ENCODE peak calls at places on chromosomes 7 and 10, in six cellular contexts. V is CD8-positive, alpha-beta T cell; X is tibial artery; U is MM.1S; Z is stomach; W is Panc1. C is an unnamed sample.

GRCh38 chr10:408223-408622 is 273.0 kb downstream of the ZMYND11 start:
- DNase-seq in V (no peak), X (no peak), U (no peak), Z (no peak), W (no peak), C (no peak)

GRCh38 chr10:94397549-94398370 is 4.6 kb upstream of the TBC1D12 start:
- DNase-seq in V (no peak), X (no peak), U (no peak), Z (no peak), W (no peak), C (no peak)

GRCh38 chr10:78657622-78658165 is 411.1 kb upstream of the ZMIZ1 start:
- DNase-seq in V (peak), X (peak), U (peak), Z (peak), W (peak), C (peak)

GRCh38 chr7:23618241-23618640 is 21.1 kb downstream of the CCDC126 start:
- DNase-seq in V (no peak), X (no peak), U (no peak), Z (no peak), W (no peak), C (no peak)

GRCh38 chr10:96089116-96089515 is 41.0 kb upstream of the ZNF518A start:
- DNase-seq in V (no peak), X (no peak), U (peak), Z (no peak), W (no peak), C (no peak)

GRCh38 chr7:22934473-22935065 is 79.4 kb downstream of the HYCC1 start:
- DNase-seq in V (no peak), X (no peak), U (no peak), Z (no peak), W (no peak), C (no peak)

GRCh38 chr10:48289652-48290238 is 15.2 kb upstream of the FRMPD2 start:
- DNase-seq in V (peak), X (peak), U (peak), Z (peak), W (peak), C (peak)

GRCh38 chr7:120991570-120991969 is 3.1 kb downstream of the CPED1 start:
- DNase-seq in V (no peak), X (no peak), U (no peak), Z (no peak), W (no peak), C (no peak)

GRCh38 chr10:89283988-89284475 is 17.8 kb upstream of the IFIT2 start:
- DNase-seq in V (no peak), X (peak), U (no peak), Z (no peak), W (no peak), C (no peak)

GRCh38 chr10:122273966-122274545 is 3.0 kb downstream of the BTBD16 start:
- DNase-seq in V (no peak), X (no peak), U (no peak), Z (no peak), W (no peak), C (no peak)

GRCh38 chr10:31739759-31740158 is 188.9 kb downstream of the ARHGAP12 start:
- DNase-seq in V (no peak), X (no peak), U (no peak), Z (no peak), W (no peak), C (no peak)

GRCh38 chr10:103942866-103943265 is 24.1 kb upstream of the SLK start:
- DNase-seq in V (no peak), X (no peak), U (no peak), Z (no peak), W (no peak), C (no peak)

GRCh38 chr10:10642741-10643280 is 374.9 kb upstream of the CELF2 start:
- DNase-seq in V (no peak), X (peak), U (no peak), Z (no peak), W (no peak), C (no peak)

GRCh38 chr7:29946428-29947186 is 43.0 kb downstream of the SCRN1 start:
- DNase-seq in V (no peak), X (peak), U (no peak), Z (peak), W (no peak), C (no peak)

GRCh38 chr7:100568936-100569844 is 4.5 kb downstream of the SAP25 start:
- DNase-seq in V (no peak), X (peak), U (no peak), Z (peak), W (no peak), C (peak)

GRCh38 chr7:20240080-20240926 is 23.1 kb upstream of the MACC1 start:
- DNase-seq in V (no peak), X (no peak), U (no peak), Z (no peak), W (no peak), C (no peak)

GRCh38 chr10:49569031-49569765 is 30.3 kb upstream of the ERCC6 start:
- DNase-seq in V (no peak), X (no peak), U (no peak), Z (no peak), W (no peak), C (no peak)

GRCh38 chr7:129948338-129948737 is 4.4 kb downstream of the UBE2H start:
- DNase-seq in V (no peak), X (no peak), U (no peak), Z (no peak), W (no peak), C (no peak)

GRCh38 chr7:51111256-51111655 is 205.4 kb downstream of the COBL start:
- DNase-seq in V (no peak), X (no peak), U (no peak), Z (no peak), W (no peak), C (no peak)

GRCh38 chr10:31774291-31774900 is 154.2 kb downstream of the ARHGAP12 start:
- DNase-seq in V (no peak), X (no peak), U (no peak), Z (no peak), W (no peak), C (no peak)

GRCh38 chr7:158384746-158385145 is 202.9 kb downstream of the PTPRN2 start:
- DNase-seq in V (no peak), X (no peak), U (no peak), Z (no peak), W (no peak), C (no peak)

GRCh38 chr10:15146366-15146765 is 22.1 kb downstream of the NMT2 start:
- DNase-seq in V (no peak), X (no peak), U (no peak), Z (no peak), W (no peak), C (no peak)

GRCh38 chr10:110818311-110819257 is 53.1 kb upstream of the PDCD4 start:
- DNase-seq in V (no peak), X (peak), U (no peak), Z (peak), W (no peak), C (no peak)

GRCh38 chr10:13074562-13075451 is 25.2 kb upstream of the OPTN start:
- DNase-seq in V (peak), X (peak), U (peak), Z (peak), W (no peak), C (peak)

GRCh38 chr7:135206887-135207738 is 4.2 kb downstream of the WDR91 start:
- DNase-seq in V (no peak), X (no peak), U (no peak), Z (no peak), W (no peak), C (no peak)

GRCh38 chr7:47657126-47657525 is 75.2 kb upstream of the TNS3 start:
- DNase-seq in V (no peak), X (no peak), U (no peak), Z (no peak), W (no peak), C (no peak)

GRCh38 chr7:148729984-148730733 is 31.5 kb downstream of the CUL1 start:
- DNase-seq in V (no peak), X (no peak), U (no peak), Z (no peak), W (no peak), C (no peak)

GRCh38 chr10:14102056-14102455 is 228.7 kb downstream of the FRMD4A start:
- DNase-seq in V (no peak), X (no peak), U (no peak), Z (no peak), W (no peak), C (no peak)

GRCh38 chr7:4479367-4480039 is 202.6 kb upstream of the FOXK1 start:
- DNase-seq in V (no peak), X (no peak), U (peak), Z (no peak), W (peak), C (no peak)

GRCh38 chr10:119362122-119362521 is 154.8 kb downstream of the GRK5 start:
- DNase-seq in V (no peak), X (no peak), U (no peak), Z (no peak), W (no peak), C (no peak)
- H3K27ac ChIP-seq in V (no peak), X (peak), U (no peak), Z (peak), W (no peak), C (no peak)

GRCh38 chr10:44978213-44978569 is 418 bp downstream of the DEPP1 start:
- DNase-seq in V (no peak), X (peak), U (no peak), Z (no peak), W (no peak), C (no peak)
- H3K27ac ChIP-seq in V (no peak), X (peak), U (peak), Z (peak), W (peak), C (peak)

GRCh38 chr7:55031075-55031474 is 12.3 kb downstream of the EGFR start:
- DNase-seq in V (no peak), X (no peak), U (no peak), Z (no peak), W (no peak), C (no peak)
- H3K27ac ChIP-seq in V (no peak), X (peak), U (no peak), Z (peak), W (peak), C (no peak)

DNA sequence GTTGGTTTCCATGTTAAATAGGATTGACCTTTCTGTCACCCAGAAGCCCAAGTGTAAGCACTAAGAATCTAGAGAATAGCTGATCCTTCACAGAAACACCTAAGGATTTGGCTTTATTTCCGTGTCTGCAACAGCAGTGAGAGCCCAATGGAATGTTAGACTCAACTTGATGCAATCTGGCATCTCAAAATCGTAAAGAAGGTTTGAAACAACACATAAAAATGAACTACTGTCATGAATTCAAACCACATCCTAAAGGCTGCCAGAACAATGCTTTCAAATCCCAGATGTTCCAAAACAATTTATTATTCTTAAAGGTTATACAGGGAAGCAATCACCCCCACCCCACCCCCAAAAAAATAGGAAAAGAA is 18.6 kb downstream of the PPP1R3C start:
- DNase-seq in V (no peak), X (no peak), U (no peak), Z (no peak), W (no peak), C (no peak)
- H3K27ac ChIP-seq in V (no peak), X (peak), U (no peak), Z (peak), W (no peak), C (no peak)

GRCh38 chr7:31408120-31408729 is 67.7 kb upstream of the NEUROD6 start:
- DNase-seq in V (no peak), X (no peak), U (no peak), Z (no peak), W (peak), C (no peak)
- H3K27ac ChIP-seq in V (no peak), X (no peak), U (no peak), Z (no peak), W (no peak), C (no peak)

GRCh38 chr7:1085910-1086421 is 1.9 kb upstream of the GPER1 start:
- DNase-seq in V (no peak), X (no peak), U (no peak), Z (no peak), W (no peak), C (no peak)

GRCh38 chr7:1085266-1085665 is 2.6 kb upstream of the GPER1 start:
- DNase-seq in V (no peak), X (no peak), U (no peak), Z (peak), W (no peak), C (no peak)

GRCh38 chr7:1081336-1081735 is 6.6 kb upstream of the GPER1 start:
- DNase-seq in V (no peak), X (no peak), U (no peak), Z (no peak), W (no peak), C (no peak)

GRCh38 chr7:1081931-1082401 is 5.9 kb upstream of the GPER1 start:
- DNase-seq in V (no peak), X (no peak), U (no peak), Z (no peak), W (no peak), C (no peak)

GRCh38 chr7:1083729-1084657 is 3.9 kb upstream of the GPER1 start:
- DNase-seq in V (no peak), X (no peak), U (no peak), Z (peak), W (no peak), C (no peak)
- H3K27ac ChIP-seq in V (no peak), X (no peak), U (no peak), Z (no peak), W (no peak), C (no peak)

GRCh38 chr7:136998495-136998894 is 130.0 kb downstream of the CHRM2 start:
- DNase-seq in V (no peak), X (no peak), U (no peak), Z (no peak), W (peak), C (no peak)
- H3K27ac ChIP-seq in V (no peak), X (no peak), U (no peak), Z (no peak), W (no peak), C (no peak)

DNA sequence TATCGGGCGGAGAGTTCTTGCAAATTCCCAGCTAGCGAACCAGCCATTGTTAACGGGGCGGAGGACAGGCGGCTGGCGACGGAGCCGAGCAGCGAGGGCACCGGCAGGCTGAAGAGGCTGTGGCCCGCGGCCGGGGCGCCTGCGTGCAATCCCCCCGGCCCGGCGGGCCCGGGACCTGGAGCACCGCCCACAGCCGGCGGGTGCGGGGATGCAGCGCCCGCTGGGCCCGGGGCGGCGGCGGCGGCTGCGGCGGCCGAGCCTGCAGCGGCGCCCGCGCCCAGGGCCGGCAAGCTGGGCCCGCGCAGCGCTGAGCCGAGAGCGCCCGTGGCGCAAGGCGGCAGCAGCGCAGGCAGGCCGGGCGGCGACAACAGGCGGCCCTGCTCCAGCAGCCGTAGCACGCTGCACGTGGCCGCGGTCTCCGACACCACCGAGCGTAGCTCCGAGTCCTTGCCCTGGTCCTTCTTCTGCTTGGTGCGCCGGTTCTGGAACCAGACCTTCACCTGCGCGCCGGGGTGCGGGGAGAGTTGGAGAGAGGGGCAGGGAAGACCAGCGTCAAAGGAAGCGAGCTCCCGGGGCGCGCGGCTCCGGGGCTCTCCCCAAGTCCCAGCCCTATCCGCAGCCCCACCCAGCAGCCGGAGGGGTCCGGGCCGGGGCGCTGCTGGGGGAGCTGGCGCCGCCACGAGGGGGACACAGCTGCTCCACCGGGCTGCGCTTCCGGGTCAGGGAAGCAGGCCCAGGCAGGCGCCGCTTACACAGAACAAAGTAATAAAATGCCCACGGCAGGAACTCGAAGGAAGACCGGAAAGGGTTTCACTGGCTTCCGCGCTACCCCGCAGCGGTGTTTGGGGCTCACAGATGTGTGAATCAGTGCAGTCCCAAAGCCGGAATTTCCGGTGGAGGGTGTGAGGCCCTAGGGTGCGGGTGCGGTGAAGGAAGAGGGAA is 3.7 kb downstream of the VAX1 start:
- DNase-seq in V (no peak), X (no peak), U (no peak), Z (no peak), W (no peak), C (no peak)
- H3K27ac ChIP-seq in V (no peak), X (no peak), U (no peak), Z (no peak), W (no peak), C (no peak)

GRCh38 chr10:69466689-69467088 is 15.4 kb downstream of the TSPAN15 start:
- DNase-seq in V (no peak), X (no peak), U (no peak), Z (no peak), W (no peak), C (no peak)
- H3K27ac ChIP-seq in V (no peak), X (no peak), U (no peak), Z (peak), W (peak), C (no peak)

C was measured in CD8-positive, alpha-beta memory T cell.